ENCODE peak calls at places on chromosomes 4 and X, in seven cellular contexts. C is left ventricle myocardium inferior, Z is fibroblast of lung, B is right atrium auricular region, I is GM23338, R is RWPE2, P is left lung. D is an unnamed sample. For H3K4me1, the result is how much of the 10 kb centered on the place peaks cover.

GRCh38 chr4:61911313-61911756 is 711.2 kb downstream of the ADGRL3 start:
- DNase-seq in C (no peak), Z (peak), B (no peak), I (peak), R (no peak), P (no peak), D (no peak)

GRCh38 chr4:98993419-98994071 is 2.0 kb upstream of the METAP1 start:
- DNase-seq in C (peak), Z (no peak), B (no peak), I (no peak), R (no peak), P (no peak), D (no peak)

GRCh38 chrX:71859637-71860036 is 51.0 kb upstream of the NHSL2 start:
- DNase-seq in C (no peak), Z (peak), B (no peak), I (peak), R (no peak), P (no peak), D (no peak)

GRCh38 chrX:53321216-53321942 is 40.0 kb upstream of the IQSEC2 start:
- DNase-seq in C (no peak), Z (no peak), B (no peak), I (peak), R (no peak), P (no peak), D (no peak)

GRCh38 chrX:138756234-138756633 is 44.7 kb upstream of the FGF13 start:
- DNase-seq in C (peak), Z (peak), B (no peak), I (peak), R (no peak), P (peak), D (peak)

GRCh38 chrX:30489323-30489722 is 88.2 kb downstream of the TASL start:
- DNase-seq in C (no peak), Z (no peak), B (no peak), I (peak), R (no peak), P (no peak), D (no peak)

GRCh38 chr4:151417164-151417571 is 8.2 kb downstream of the FHIP1A start:
- DNase-seq in C (no peak), Z (no peak), B (no peak), I (peak), R (peak), P (no peak), D (no peak)

GRCh38 chr4:31241504-31241903 is 521.3 kb downstream of the PCDH7 start:
- DNase-seq in C (no peak), Z (no peak), B (no peak), I (no peak), R (no peak), P (no peak), D (no peak)

GRCh38 chr4:94623507-94623906 is 134.2 kb upstream of the BMPR1B start:
- DNase-seq in C (no peak), Z (no peak), B (no peak), I (no peak), R (no peak), P (no peak), D (no peak)

GRCh38 chr4:182578402-182578801 is 335.2 kb downstream of the TENM3 start:
- DNase-seq in C (no peak), Z (peak), B (no peak), I (peak), R (no peak), P (no peak), D (no peak)

GRCh38 chrX:8726031-8726652 is 5.8 kb downstream of the ANOS1 start:
- DNase-seq in C (no peak), Z (peak), B (no peak), I (peak), R (no peak), P (no peak), D (no peak)

GRCh38 chr4:69828828-69829227 is 31.1 kb downstream of the SULT1E1 start:
- DNase-seq in C (no peak), Z (peak), B (no peak), I (no peak), R (no peak), P (no peak), D (no peak)

GRCh38 chrX:150573702-150574101 is 5.3 kb downstream of the MTM1 start:
- DNase-seq in C (no peak), Z (no peak), B (no peak), I (no peak), R (no peak), P (no peak), D (peak)

GRCh38 chrX:87728459-87728858 is 210.9 kb downstream of the KLHL4 start:
- DNase-seq in C (no peak), Z (no peak), B (no peak), I (no peak), R (no peak), P (no peak), D (no peak)

GRCh38 chr4:98932539-98932938 is 3.6 kb upstream of the EIF4E start:
- DNase-seq in C (no peak), Z (no peak), B (no peak), I (no peak), R (no peak), P (no peak), D (no peak)

GRCh38 chr4:41744572-41745291 is 3.8 kb downstream of the PHOX2B start:
- DNase-seq in C (no peak), Z (no peak), B (no peak), I (peak), R (no peak), P (no peak), D (no peak)

GRCh38 chrX:65586491-65586890 is 51.9 kb upstream of the LAS1L start:
- DNase-seq in C (no peak), Z (no peak), B (no peak), I (no peak), R (no peak), P (peak), D (no peak)

GRCh38 chrX:111581086-111581485 is 69.6 kb downstream of the SERTM2 start:
- DNase-seq in C (no peak), Z (no peak), B (no peak), I (no peak), R (no peak), P (no peak), D (no peak)

DNA sequence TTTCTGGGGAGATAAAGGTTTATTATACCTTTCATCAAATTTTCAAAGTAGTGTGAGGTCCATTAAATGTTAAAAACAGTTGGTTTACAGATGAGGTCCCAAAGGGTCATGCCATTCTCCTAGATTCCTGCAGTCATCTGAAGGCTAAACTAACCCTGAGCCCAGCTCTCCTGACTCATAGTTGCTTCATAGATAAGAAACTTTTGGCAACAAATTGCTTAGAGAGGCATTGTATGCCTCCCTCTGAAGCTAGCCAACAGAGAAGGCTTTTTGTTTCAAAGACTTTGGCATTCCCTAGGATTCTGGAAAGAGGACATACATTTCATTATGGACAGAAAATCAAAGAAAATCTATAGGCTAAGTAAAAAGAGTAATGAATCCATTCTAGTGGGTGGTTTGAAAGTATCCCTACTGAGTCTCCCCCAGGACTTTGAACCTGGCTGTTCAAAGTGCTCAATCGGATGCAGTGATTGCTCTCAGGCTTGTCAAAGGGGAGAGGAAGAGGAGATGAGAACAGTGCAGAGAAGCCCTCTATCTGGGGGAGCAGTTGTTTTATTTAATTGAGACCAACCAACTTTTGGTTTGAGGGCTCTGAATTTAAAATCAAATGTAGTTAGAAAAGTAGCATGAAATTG is 72.1 kb upstream of the ZNF518B start:
- DNase-seq in C (no peak), Z (no peak), B (no peak), I (no peak), R (no peak), P (no peak), D (no peak)
- H3K4me1 ChIP-seq in C (under half), Z (under half), B (under half), I (under half), R (under half), P (under half), D (under half)

GRCh38 chr4:89123418-89123817 is 12.1 kb downstream of the TIGD2 start:
- DNase-seq in C (no peak), Z (peak), B (no peak), I (peak), R (no peak), P (no peak), D (no peak)
- H3K4me1 ChIP-seq in C (under half), Z (under half), B (under half), I (under half), R (under half), P (under half), D (under half)

DNA sequence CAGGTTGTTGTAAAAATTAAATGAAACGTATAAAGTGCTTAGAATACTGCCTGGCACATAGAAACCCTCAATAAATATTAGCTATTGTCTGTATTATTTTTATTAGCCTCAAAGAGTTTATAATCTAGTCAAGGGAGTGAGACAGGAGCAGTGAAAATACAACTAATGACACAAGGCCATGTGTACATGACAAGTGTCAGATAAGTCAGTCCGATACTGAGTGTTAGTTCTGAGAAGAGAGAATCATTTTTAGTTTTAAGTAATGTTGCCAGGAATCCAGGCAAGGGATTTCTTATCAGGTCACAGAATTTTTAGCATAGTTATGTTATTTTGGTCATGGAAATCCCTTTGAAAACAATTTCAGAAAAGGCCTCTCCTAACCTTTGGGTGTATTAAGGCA is 35.9 kb downstream of the PPARGC1A start:
- DNase-seq in C (no peak), Z (no peak), B (no peak), I (no peak), R (no peak), P (no peak), D (no peak)
- H3K4me1 ChIP-seq in C (half or more), Z (under half), B (under half), I (under half), R (under half), P (under half), D (under half)

DNA sequence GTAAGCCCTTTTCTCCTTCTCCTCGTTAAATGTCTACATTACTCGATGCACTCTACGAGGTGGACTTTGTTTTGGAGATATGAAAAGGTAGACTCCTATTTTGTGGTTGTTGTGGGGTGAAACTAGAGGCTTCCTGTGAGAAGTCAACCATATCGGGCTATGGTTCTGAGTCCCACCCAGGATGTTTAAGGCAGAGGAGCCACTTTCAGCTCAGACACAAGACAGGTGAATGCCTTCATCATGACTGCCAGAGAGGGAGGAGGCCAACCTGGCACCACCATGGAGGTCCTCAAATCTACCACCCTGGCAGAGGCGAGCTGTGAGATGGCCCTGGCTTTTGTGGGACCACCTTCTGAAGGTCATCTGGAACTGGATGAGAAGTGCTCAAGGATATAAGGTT is 154.4 kb upstream of the KLF3 start:
- DNase-seq in C (no peak), Z (no peak), B (no peak), I (no peak), R (no peak), P (no peak), D (no peak)
- H3K4me1 ChIP-seq in C (under half), Z (under half), B (under half), I (under half), R (under half), P (under half), D (under half)

DNA sequence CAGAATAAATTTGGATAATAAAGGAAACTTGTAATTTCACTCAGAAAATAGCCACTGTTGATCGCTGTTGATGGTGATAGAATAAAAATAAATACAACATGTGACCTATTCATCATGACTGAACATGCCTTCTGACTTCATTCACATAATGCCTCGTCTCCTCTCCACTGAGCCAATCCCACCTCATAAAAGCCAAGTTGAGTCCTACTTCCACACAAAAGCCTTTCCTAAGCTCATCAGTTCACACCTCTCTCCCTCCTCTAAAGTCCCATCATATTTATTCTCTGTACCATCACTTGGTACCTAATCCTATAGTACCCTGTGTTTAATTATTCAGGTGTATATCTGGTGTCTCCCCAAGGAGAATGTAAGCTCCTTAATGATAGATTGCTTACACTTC is 37.7 kb downstream of the APOO start:
- DNase-seq in C (no peak), Z (no peak), B (no peak), I (no peak), R (no peak), P (no peak), D (no peak)
- H3K4me1 ChIP-seq in C (under half), Z (under half), B (under half), I (under half), R (under half), P (under half), D (under half)

GRCh38 chr4:3307060-3307459 is 14.2 kb downstream of the RGS12 start:
- DNase-seq in C (no peak), Z (no peak), B (no peak), I (no peak), R (peak), P (peak), D (no peak)
- H3K4me1 ChIP-seq in C (under half), Z (under half), B (under half), I (under half), R (under half), P (half or more), D (under half)

DNA sequence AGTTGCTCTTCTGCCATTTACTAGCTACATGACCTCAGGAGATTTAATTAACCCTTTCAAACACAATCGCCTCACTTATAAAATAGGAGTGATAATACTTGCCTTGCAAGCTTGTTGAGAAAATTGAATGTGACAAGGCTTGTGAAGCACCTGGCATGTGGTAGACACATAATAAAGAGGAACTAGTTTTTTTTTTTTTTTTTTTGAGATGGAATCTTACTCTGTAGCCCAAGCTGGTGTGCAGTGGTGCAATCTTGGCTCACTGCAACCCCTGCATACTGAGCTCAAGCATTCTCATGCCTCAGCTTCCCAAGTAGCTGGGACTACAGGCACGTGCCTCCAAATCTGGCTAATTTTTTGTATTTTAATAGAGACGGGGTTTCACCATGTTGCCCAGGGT is 73.7 kb upstream of the STIM2 start:
- DNase-seq in C (no peak), Z (no peak), B (no peak), I (no peak), R (no peak), P (no peak), D (no peak)
- H3K4me1 ChIP-seq in C (under half), Z (under half), B (under half), I (under half), R (under half), P (under half), D (under half)

DNA sequence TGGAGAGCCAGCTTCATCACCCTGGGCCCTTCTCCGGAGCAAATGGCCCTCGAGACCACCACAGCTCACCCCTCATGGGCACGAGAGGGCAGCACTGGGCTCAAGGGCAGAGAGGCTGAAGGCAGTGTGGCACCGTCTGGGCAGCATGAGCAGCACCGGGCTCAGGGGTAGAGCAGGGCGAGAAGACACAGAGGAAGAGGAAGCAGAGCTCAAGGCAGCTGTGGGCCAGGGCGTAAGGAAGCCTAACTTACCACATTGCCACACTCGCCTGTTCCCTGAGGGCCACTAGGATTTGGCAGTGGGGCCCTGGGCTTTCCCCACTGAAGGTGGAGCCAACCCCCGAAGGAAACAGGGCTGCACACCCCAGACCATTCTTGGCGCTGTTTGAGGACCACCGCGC is 15.5 kb downstream of the ZNF185 start:
- DNase-seq in C (no peak), Z (no peak), B (no peak), I (no peak), R (no peak), P (no peak), D (no peak)
- H3K4me1 ChIP-seq in C (under half), Z (under half), B (under half), I (under half), R (under half), P (under half), D (under half)

D was measured in mucosa of descending colon.